ENCODE peak calls at places on chromosomes 2 and 18, in ten cellular contexts. B is Calu3, G is glutamatergic neuron, J is MM.1S, L is progenitor cell of endocrine pancreas, R is GM12865, F is cardiac fibroblast, E is lung, H is fibroblast of lung, M is endothelial cell. C is an unnamed sample.
A peak's percentile ranks its signal among the peaks of the same experiment; 100 is the strongest.

GRCh38 chr18:36298113-36298701 is 694 bp downstream of the FHOD3 start:
- DNase-seq in H (no peak), E (no peak), M (peak; percentile 16), F (no peak), G (peak; percentile 65), R (peak; percentile 54), J (no peak), L (peak; percentile 39), B (peak; percentile 12), C (no peak)

GRCh38 chr18:68985172-68985820 is 187.4 kb downstream of the CCDC102B start:
- DNase-seq in R (peak; percentile 38), B (no peak), E (no peak), L (no peak), M (no peak), H (no peak), J (peak; percentile 50), G (no peak), F (no peak), C (no peak)

GRCh38 chr2:44638649-44639048 is 276.9 kb downstream of the CAMKMT start:
- DNase-seq in L (no peak), B (no peak), E (no peak), F (no peak), H (no peak), G (no peak), R (no peak), M (no peak), J (no peak), C (no peak)

GRCh38 chr2:146489386-146489785 is 1355.4 kb upstream of the ACVR2A start:
- DNase-seq in L (no peak), R (no peak), J (no peak), B (no peak), F (peak; percentile 8), E (no peak), G (no peak), M (no peak), H (peak; percentile 35), C (no peak)

GRCh38 chr2:186848873-186849578 is at the start of gene ZSWIM2:
- DNase-seq in R (peak; percentile 46), H (peak; percentile 86), B (no peak), L (peak; percentile 36), J (peak; percentile 38), E (peak; percentile 30), G (peak; percentile 89), M (peak; percentile 65), F (peak; percentile 95), C (peak; percentile 6)

GRCh38 chr2:219386532-219387280 is 1.0 kb downstream of the DNPEP start:
- DNase-seq in B (no peak), J (no peak), M (no peak), F (no peak), H (no peak), G (no peak), L (no peak), E (peak; percentile 37), R (no peak), C (no peak)

GRCh38 chr18:78813156-78813555 is 166.5 kb upstream of the SALL3 start:
- DNase-seq in L (no peak), H (no peak), R (no peak), F (no peak), J (no peak), B (no peak), E (no peak), M (no peak), G (no peak), C (no peak)

GRCh38 chr2:95071856-95072255 is 46.3 kb downstream of the MAL start:
- DNase-seq in L (no peak), E (no peak), F (no peak), M (no peak), B (no peak), R (no peak), G (no peak), J (no peak), H (no peak), C (no peak)

GRCh38 chr2:177434475-177434874 is 41.9 kb downstream of the AGPS start:
- DNase-seq in E (no peak), J (no peak), B (no peak), M (no peak), H (no peak), R (no peak), F (no peak), G (no peak), L (no peak), C (no peak)

GRCh38 chr2:204122425-204122824 is 185.9 kb downstream of the ICOS start:
- DNase-seq in E (no peak), R (no peak), M (no peak), J (no peak), H (no peak), F (no peak), L (no peak), G (no peak), B (no peak), C (no peak)

GRCh38 chr2:18614042-18614441 is 24.7 kb upstream of the NT5C1B start:
- DNase-seq in L (no peak), F (no peak), M (no peak), E (no peak), R (no peak), G (no peak), J (no peak), B (no peak), H (peak; percentile 50), C (no peak)

GRCh38 chr18:62678847-62679535 is 36.4 kb upstream of the PHLPP1 start:
- DNase-seq in F (no peak), L (no peak), J (no peak), M (no peak), G (no peak), E (no peak), H (no peak), B (no peak), R (no peak), C (no peak)

GRCh38 chr2:64599469-64599868 is 54.2 kb downstream of the SERTAD2 start:
- DNase-seq in L (no peak), J (no peak), M (no peak), E (no peak), H (no peak), G (no peak), R (no peak), B (no peak), F (no peak), C (peak; percentile 28)

GRCh38 chr2:64592994-64593655 is 60.6 kb downstream of the SERTAD2 start:
- DNase-seq in R (no peak), L (no peak), E (no peak), H (no peak), B (no peak), M (no peak), G (no peak), F (peak; percentile 22), J (no peak), C (no peak)

GRCh38 chr2:64598226-64598625 is 55.5 kb downstream of the SERTAD2 start:
- DNase-seq in L (no peak), M (no peak), R (no peak), H (no peak), J (no peak), E (no peak), F (no peak), B (no peak), G (no peak), C (no peak)

GRCh38 chr2:64594563-64594989 is 59.1 kb downstream of the SERTAD2 start:
- DNase-seq in L (no peak), H (peak; percentile 55), G (no peak), J (no peak), E (no peak), B (no peak), R (no peak), M (no peak), F (peak; percentile 68), C (no peak)

GRCh38 chr2:64595397-64596160 is 58.1 kb downstream of the SERTAD2 start:
- DNase-seq in G (no peak), L (no peak), M (no peak), B (no peak), F (peak; percentile 49), E (no peak), H (peak; percentile 28), R (no peak), J (no peak), C (no peak)
- TF ChIP-seq CTCF in G (no peak), L (peak; percentile 31), M (no peak), B (no peak), F (peak; percentile 35), E (no peak), H (peak; percentile 39), R (no peak), J (no peak), C (peak; percentile 22)

DNA sequence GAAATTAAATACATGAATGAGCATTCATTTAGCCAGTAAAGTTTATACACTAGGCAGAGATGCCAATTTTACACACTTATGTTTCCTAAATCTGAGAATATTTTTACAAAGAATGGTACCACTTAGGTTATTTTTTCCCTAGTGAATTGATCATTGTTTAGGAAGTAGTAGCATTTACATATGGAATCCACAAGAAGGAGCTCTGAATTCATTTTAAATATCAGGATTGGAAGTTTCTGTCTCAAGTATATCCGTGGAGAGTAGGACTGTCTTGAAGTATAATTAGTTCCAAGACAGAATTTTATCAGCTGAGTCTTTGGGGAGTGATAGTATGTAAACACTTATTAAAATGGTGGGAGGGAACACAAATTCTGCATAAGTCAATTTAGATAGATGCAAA is 82.2 kb upstream of the FAM98A start:
- DNase-seq in B (no peak), H (peak; percentile 18), L (no peak), G (no peak), M (no peak), R (no peak), J (no peak), E (no peak), F (peak; percentile 19), C (no peak)
- TF ChIP-seq CTCF in B (no peak), H (no peak), L (peak; percentile 53), G (no peak), M (peak; percentile 45), R (no peak), J (peak; percentile 29), E (peak; percentile 4), F (no peak), C (peak; percentile 31)

DNA sequence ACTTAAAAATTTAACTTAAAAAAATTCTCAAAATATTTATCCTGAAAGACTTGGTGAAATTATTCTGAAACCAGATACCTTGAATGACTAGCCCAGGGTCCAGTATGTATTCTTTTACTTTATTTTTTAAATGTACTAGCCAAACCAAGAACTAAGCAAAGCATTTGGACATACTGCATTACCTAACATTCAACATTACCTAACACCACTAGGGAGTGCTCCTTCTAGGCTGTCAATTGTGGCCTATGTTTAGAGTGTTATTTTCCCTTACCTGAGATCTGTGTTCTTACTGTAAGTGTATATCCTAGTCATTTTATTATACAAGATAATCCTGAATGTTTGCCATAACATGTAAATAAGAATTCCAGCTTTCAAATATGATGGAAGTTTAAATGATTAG is 496.6 kb downstream of the PTPRM start:
- DNase-seq in F (no peak), G (no peak), L (no peak), E (no peak), J (no peak), B (no peak), H (no peak), R (no peak), M (no peak), C (no peak)
- TF ChIP-seq CTCF in F (no peak), G (no peak), L (no peak), E (no peak), J (no peak), B (no peak), H (no peak), R (no peak), M (no peak), C (no peak)

DNA sequence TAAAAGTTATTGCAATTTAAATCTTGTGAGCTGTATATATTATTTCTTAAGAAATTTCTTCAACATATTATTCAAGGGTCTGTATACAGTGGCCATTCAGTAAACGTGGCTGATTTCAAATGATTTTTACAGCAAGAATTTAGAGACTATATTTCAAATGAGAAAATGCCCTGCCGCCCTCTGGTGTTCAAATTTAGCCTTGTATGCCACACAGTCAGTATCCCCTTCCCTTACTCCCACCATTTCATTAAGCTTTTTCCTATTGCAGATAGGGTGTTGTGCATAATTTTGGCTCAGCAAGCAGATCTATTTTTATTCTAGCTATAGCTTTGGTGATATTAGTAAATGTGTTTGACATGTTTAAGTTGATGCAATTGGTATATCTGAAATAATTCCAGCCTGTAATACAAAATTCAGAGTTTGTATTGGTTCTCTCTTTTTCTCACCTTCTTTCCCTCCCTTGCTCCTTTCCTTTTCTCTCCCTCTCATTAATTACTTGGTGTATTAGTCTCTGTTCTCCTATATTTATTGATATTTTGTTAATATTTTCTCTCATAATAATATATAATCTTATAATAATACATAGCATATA is 22.8 kb upstream of the SCN7A start:
- DNase-seq in G (peak; percentile 47), H (peak; percentile 24), J (peak; percentile 16), L (no peak), F (peak; percentile 51), R (peak; percentile 5), E (peak; percentile 39), M (peak; percentile 56), B (peak; percentile 43), C (no peak)
- TF ChIP-seq CTCF in G (peak; percentile 63), H (peak; percentile 78), J (peak; percentile 61), L (peak; percentile 74), F (peak; percentile 72), R (peak; percentile 23), E (peak; percentile 26), M (peak; percentile 67), B (peak; percentile 25), C (no peak)

C was measured in prostate gland.